ENCODE peak calls at places on chromosome 16, in four cellular contexts. W is hepatocyte, R is right lobe of liver, A is body of pancreas. G is an unnamed sample. For H3K4me1, the result is how much of the 10 kb centered on the place peaks cover.

GRCh38 chr16:73000020-73000906 is 47.7 kb downstream of the ZFHX3 start:
- DNase-seq in R (no peak), W (no peak), A (peak), G (no peak)

GRCh38 chr16:72878301-72879269 is 169.3 kb downstream of the ZFHX3 start:
- DNase-seq in A (no peak), W (peak), R (peak), G (peak)

GRCh38 chr16:85200471-85201278 is 88.4 kb upstream of the CIBAR2 start:
- DNase-seq in A (no peak), R (peak), W (peak), G (no peak)

GRCh38 chr16:52070341-52071057 is 476.4 kb downstream of the TOX3 start:
- DNase-seq in A (no peak), W (no peak), R (no peak), G (no peak)

GRCh38 chr16:72894291-72895151 is 153.4 kb downstream of the ZFHX3 start:
- DNase-seq in R (no peak), W (no peak), A (no peak), G (peak)

GRCh38 chr16:73847090-73847489 is 449.5 kb upstream of the PSMD7 start:
- DNase-seq in A (no peak), W (no peak), R (no peak), G (no peak)

GRCh38 chr16:56357291-56357764 is 68.0 kb downstream of the AMFR start:
- DNase-seq in A (no peak), R (peak), W (peak), G (peak)

GRCh38 chr16:66677836-66678235 is 18.7 kb downstream of the CMTM4 start:
- DNase-seq in R (no peak), A (no peak), W (no peak), G (no peak)

GRCh38 chr16:66260522-66261290 is 105.8 kb upstream of the CDH5 start:
- DNase-seq in A (no peak), W (peak), R (no peak), G (no peak)

GRCh38 chr16:62137991-62138390 is 101.8 kb upstream of the CDH8 start:
- DNase-seq in W (no peak), A (no peak), R (no peak), G (no peak)

GRCh38 chr16:31130899-31131298 is 4.6 kb downstream of the PRSS8 start:
- DNase-seq in R (no peak), A (peak), W (peak), G (no peak)

GRCh38 chr16:15689290-15689689 is 39.2 kb downstream of the NDE1 start:
- DNase-seq in W (no peak), R (no peak), A (no peak), G (no peak)

GRCh38 chr16:1749152-1750117 is 21.9 kb downstream of the NME3 start:
- DNase-seq in A (no peak), R (peak), W (no peak), G (no peak)

GRCh38 chr16:79621027-79621426 is 20.5 kb upstream of the MAF start:
- DNase-seq in W (no peak), A (no peak), R (no peak), G (no peak)

GRCh38 chr16:85033153-85033552 is 5.6 kb downstream of the KIAA0513 start:
- DNase-seq in R (no peak), A (no peak), W (no peak), G (no peak)

GRCh38 chr16:78230832-78231231 is 131.4 kb downstream of the WWOX start:
- DNase-seq in W (peak), A (no peak), R (no peak), G (no peak)

GRCh38 chr16:5062790-5063765 is 2.7 kb downstream of the C16orf89 start:
- DNase-seq in R (no peak), W (no peak), A (no peak), G (no peak)

GRCh38 chr16:73743665-73744496 is 552.7 kb upstream of the PSMD7 start:
- DNase-seq in A (no peak), R (no peak), W (no peak), G (no peak)

GRCh38 chr16:57132470-57132869 is 40.1 kb downstream of the CPNE2 start:
- DNase-seq in A (peak), W (peak), R (no peak), G (no peak)

GRCh38 chr16:15611610-15612009 is 31.3 kb downstream of the MARF1 start:
- DNase-seq in R (no peak), A (no peak), W (no peak), G (no peak)

GRCh38 chr16:82748026-82748425 is 121.3 kb downstream of the CDH13 start:
- DNase-seq in R (peak), W (no peak), A (peak), G (peak)

GRCh38 chr16:57610611-57611010 is 17.8 kb upstream of the ADGRG1 start:
- DNase-seq in R (no peak), W (no peak), A (peak), G (no peak)

GRCh38 chr16:71344315-71344905 is 14.1 kb upstream of the CALB2 start:
- DNase-seq in R (no peak), W (no peak), A (no peak), G (no peak)

GRCh38 chr16:58046054-58046881 is 20.7 kb downstream of the MMP15 start:
- DNase-seq in W (no peak), A (no peak), R (no peak), G (no peak)

GRCh38 chr16:56580391-56581048 is 8.8 kb upstream of the MT3 start:
- DNase-seq in W (no peak), A (no peak), R (no peak), G (no peak)

GRCh38 chr16:70725912-70726828 is 40.3 kb upstream of the MTSS2 start:
- DNase-seq in R (no peak), W (peak), A (no peak), G (peak)

GRCh38 chr16:27600386-27600785 is 50.4 kb downstream of the KATNIP start:
- DNase-seq in A (no peak), R (no peak), W (no peak), G (peak)

GRCh38 chr16:64469906-64470702 is 651.8 kb downstream of the CDH11 start:
- DNase-seq in W (no peak), A (no peak), R (no peak), G (peak)
- TF ChIP-seq CTCF in W (peak), A (no peak), R (no peak), G (peak)

GRCh38 chr16:3961449-3961849 is 80.9 kb upstream of the CREBBP start:
- DNase-seq in R (no peak), A (peak), W (no peak), G (no peak)
- H3K4me3 ChIP-seq in R (peak), A (no peak), W (no peak), G (no peak)

DNA sequence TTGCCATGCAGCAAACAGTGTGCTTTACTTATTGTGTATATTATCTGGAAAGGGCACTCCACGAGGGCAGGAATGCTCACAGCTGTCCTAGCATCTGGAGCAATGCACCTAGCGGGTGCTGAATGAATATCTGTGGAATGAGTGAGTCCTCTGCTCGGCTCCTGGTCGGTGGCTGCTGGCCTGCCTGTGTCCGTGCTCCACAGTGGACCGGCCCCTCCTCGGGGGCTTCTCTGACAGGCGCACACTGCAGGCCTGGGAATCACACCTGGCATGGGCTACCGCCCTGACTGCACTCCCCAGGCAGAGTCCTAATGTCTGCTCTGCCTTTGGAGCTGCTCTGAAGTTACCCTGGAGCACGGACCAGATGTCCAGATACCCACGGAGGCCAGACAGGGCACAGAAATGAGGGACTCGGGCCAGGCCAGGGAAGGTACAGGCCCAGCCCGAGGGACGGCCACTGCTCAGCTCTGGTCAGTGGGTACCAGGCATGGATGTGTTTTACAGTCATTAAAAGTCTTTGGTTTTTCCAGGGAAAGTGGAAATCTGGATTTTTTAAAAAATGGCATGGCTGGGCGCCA is 21.1 kb upstream of the AKTIP start:
- DNase-seq in R (no peak), A (peak), W (no peak), G (no peak)
- H3K4me1 ChIP-seq in R (under half), A (under half), W (under half), G (under half)

GRCh38 chr16:8194795-8195194 is 395.5 kb downstream of the TMEM114 start:
- DNase-seq in A (no peak), W (peak), R (no peak), G (no peak)
- TF ChIP-seq CTCF in A (no peak), W (peak), R (no peak), G (no peak)

DNA sequence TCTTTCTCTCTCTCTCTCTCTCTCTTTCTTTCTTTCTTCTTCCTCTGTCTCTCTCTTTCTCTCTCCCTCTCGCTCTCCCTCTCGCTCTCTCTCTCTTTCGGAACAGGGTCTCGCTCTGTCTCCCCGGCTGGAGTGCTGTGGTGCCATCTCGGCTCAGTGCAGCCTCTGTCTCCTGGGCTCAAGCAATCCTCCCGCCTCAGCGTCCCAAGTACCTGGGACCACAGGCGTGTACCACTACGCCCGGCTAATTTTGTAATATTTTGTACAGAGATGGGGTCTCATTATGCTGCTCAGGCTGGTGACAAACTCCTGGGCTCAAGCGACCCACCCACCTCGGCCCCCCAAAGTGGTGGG is 12.7 kb upstream of the KLHDC4 start:
- DNase-seq in W (no peak), A (no peak), R (no peak), G (no peak)
- H3K4me3 ChIP-seq in W (no peak), A (no peak), R (no peak), G (no peak)

GRCh38 chr16:67847064-67847861 is at the start of gene CENPT:
- DNase-seq in A (peak), W (peak), R (peak), G (peak)
- H3K4me1 ChIP-seq in A (half or more), W (under half), R (under half), G (under half)

DNA sequence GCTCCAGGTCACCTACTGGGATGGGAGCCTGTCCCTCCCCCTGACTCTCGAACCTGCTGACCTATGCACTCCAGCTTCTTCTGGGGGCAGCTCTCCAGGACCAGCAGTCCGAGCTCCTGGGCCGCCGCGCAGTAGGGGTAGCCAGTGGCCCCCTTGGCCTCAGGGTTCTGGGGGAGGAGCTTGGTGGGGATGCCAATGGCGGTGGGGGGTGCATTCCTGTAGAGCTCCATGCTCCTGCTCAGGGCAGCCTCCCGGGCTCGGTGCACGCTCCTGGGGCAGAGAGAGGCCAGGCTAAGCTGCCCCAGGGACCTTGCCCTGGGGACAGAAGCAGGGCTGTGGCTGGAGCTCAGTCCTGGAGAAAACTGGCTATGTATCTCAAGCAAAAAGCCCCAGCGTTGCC is 7.7 kb upstream of the SPATA2L start:
- DNase-seq in A (no peak), R (no peak), W (no peak), G (no peak)
- TF ChIP-seq CTCF in A (no peak), R (no peak), W (no peak), G (no peak)

DNA sequence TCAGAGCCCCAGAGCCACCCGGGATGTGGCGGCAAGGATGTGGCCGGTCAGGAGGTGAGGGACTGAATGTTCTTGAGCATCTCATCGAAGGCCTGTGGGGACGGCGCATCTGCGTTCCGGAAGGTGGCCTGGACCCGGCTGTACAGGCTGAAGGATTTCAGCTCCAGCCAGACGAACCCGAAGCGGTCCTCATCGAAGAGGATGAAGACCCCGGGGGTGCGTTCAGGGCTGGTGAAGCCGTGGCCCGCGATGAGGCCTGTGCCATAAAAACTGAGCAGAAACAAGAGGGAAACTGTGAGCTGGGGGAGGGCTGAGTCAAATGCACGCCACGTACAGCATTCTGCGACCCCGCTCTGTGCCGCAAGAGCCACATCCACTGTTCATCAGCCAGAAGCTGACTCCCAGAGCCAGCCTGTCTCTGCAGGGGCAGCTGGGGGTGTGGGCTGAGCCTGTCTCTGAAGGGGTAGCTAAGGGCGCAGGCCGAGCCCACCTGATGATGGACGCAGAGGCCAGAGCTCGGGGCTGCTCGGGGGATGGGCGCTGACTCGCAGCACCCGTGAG is 14.1 kb upstream of the C16orf95 start:
- DNase-seq in W (no peak), R (peak), A (no peak), G (no peak)
- H3K4me3 ChIP-seq in W (no peak), R (no peak), A (no peak), G (no peak)

DNA sequence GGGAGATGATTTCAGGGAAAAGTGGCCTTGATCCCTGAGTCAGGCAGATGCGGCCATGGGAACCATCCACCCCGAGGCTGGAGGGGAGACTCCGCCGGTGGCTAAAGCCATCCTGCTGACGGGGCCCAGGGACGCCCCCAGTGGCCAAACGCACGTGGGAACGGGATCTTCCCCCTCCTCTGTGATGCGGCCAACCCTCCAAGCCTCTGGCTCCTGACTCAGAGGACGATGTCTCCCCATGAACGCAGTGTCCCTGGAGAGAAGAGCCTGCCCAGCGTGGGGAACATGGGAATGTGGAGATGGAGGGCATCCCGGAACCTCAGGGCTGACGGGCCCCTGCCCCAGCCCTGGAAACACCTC is 25.0 kb downstream of the SLC7A5 start:
- DNase-seq in W (no peak), R (no peak), A (no peak), G (no peak)
- H3K4me1 ChIP-seq in W (under half), R (under half), A (under half), G (under half)

DNA sequence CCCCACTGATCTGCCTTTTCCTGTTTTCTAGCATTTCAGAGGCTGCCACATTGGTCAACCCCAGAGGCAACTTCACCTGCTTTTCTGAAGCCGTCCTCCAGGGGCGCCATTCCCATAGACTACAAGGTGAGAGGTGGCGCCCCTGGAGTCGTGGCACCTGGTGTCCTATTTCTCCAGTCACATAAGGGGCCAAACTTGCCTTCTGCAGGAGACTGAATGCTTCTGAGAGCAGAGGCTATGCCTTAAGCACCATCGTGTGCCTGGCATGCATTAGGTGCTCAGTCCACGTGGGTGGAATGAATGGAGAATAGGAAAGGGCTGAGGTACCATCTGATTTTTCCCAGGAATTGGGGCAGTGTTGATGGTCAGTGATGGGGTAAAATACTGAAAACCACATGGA is 164.8 kb downstream of the HAPSTR1 start:
- DNase-seq in R (no peak), W (peak), A (peak), G (no peak)
- TF ChIP-seq CTCF in R (peak), W (peak), A (peak), G (peak)